ENCODE peak calls at places on chromosomes 11 and 22, in five cellular contexts. T is ovary; H is activated CD4-positive, alpha-beta T cell treated with anti-CD3 and anti-CD28 coated beads for 24 hours; P is tibial nerve; Q is endothelial cell of umbilical vein. E is an unnamed sample.

GRCh38 chr11:44223261-44223660 is 86.7 kb downstream of the ALX4 start:
- DNase-seq in P (no peak), T (no peak), H (no peak), Q (no peak), E (no peak)

GRCh38 chr11:134528453-134528852 is 116.4 kb upstream of the B3GAT1 start:
- DNase-seq in T (no peak), Q (no peak), H (no peak), P (no peak), E (no peak)

GRCh38 chr22:23822101-23822671 is 16.6 kb downstream of the DERL3 start:
- DNase-seq in T (no peak), P (no peak), H (no peak), Q (no peak), E (peak)

GRCh38 chr22:37601540-37602442 is 6.8 kb upstream of the GGA1 start:
- DNase-seq in H (no peak), Q (peak), P (no peak), T (no peak), E (no peak)

GRCh38 chr22:48531108-48531507 is 1296.6 kb downstream of the BRD1 start:
- DNase-seq in Q (no peak), H (no peak), P (no peak), T (no peak), E (no peak)

GRCh38 chr22:44380716-44381500 is 68.2 kb upstream of the SHISAL1 start:
- DNase-seq in Q (no peak), H (no peak), T (no peak), P (no peak), E (peak)

GRCh38 chr11:114134870-114135269 is 75.4 kb downstream of the ZBTB16 start:
- DNase-seq in T (no peak), H (no peak), Q (peak), P (no peak), E (peak)

GRCh38 chr11:107549253-107549953 is 16.1 kb downstream of the ALKBH8 start:
- DNase-seq in Q (peak), T (no peak), H (no peak), P (no peak), E (no peak)

GRCh38 chr11:48096588-48097525 is 116.5 kb downstream of the PTPRJ start:
- DNase-seq in P (no peak), Q (no peak), T (no peak), H (no peak), E (no peak)

GRCh38 chr11:18347471-18348125 is 25.2 kb downstream of the GTF2H1 start:
- DNase-seq in T (no peak), P (no peak), Q (peak), H (no peak), E (no peak)

GRCh38 chr11:4865855-4866254 is 15.8 kb upstream of the OR51T1 start:
- DNase-seq in T (no peak), Q (no peak), H (no peak), P (no peak), E (no peak)

GRCh38 chr11:88104408-88104807 is 70.8 kb downstream of the RAB38 start:
- DNase-seq in Q (no peak), H (no peak), P (no peak), T (no peak), E (no peak)

GRCh38 chr11:110425751-110426545 is 3.8 kb upstream of the FDX1 start:
- DNase-seq in Q (no peak), H (no peak), P (no peak), T (no peak), E (no peak)

GRCh38 chr11:128687321-128687720 is 6.6 kb upstream of the FLI1 start:
- DNase-seq in T (no peak), P (no peak), Q (peak), H (no peak), E (peak)

GRCh38 chr22:23104109-23104971 is 34.0 kb downstream of the GNAZ start:
- DNase-seq in T (no peak), P (no peak), Q (no peak), H (no peak), E (no peak)

E was measured in aorta.